ENCODE peak calls at places on chromosomes 2 and 18, in four cellular contexts. V, H, R and D are unnamed samples.

GRCh38 chr2:207777124-207777523 is 7.4 kb upstream of the FZD5 start:
- DNase-seq in V (no peak), H (no peak), R (no peak), D (no peak)

GRCh38 chr2:205696541-205697441 is 14.5 kb downstream of the NRP2 start:
- DNase-seq in V (no peak), H (no peak), R (no peak), D (no peak)

GRCh38 chr2:178845565-178846457 is 38.6 kb upstream of the TTN start:
- DNase-seq in V (no peak), H (no peak), R (no peak), D (no peak)

GRCh38 chr18:23171581-23172156 is 36.4 kb downstream of the CABLES1 start:
- DNase-seq in V (no peak), H (no peak), R (no peak), D (no peak)

GRCh38 chr2:216698895-216699294 is 3.5 kb upstream of the IGFBP5 start:
- DNase-seq in V (no peak), H (peak; percentile 48), R (no peak), D (peak; percentile 27)

GRCh38 chr2:109438146-109438545 is 175.6 kb downstream of the SEPTIN10 start:
- DNase-seq in V (no peak), H (no peak), R (no peak), D (no peak)

GRCh38 chr2:206115026-206115578 is 29.1 kb upstream of the INO80D start:
- DNase-seq in V (no peak), H (no peak), R (no peak), D (no peak)

GRCh38 chr2:231238694-231239093 is 40.3 kb downstream of the ARMC9 start:
- DNase-seq in V (no peak), H (no peak), R (no peak), D (no peak)

GRCh38 chr18:48543228-48543627 is 4.4 kb downstream of the CTIF start:
- DNase-seq in V (peak; percentile 10), H (no peak), R (no peak), D (no peak)

GRCh38 chr2:28360742-28361293 is 31.8 kb upstream of the FOSL2 start:
- DNase-seq in V (no peak), H (no peak), R (no peak), D (no peak)

GRCh38 chr2:10151462-10151861 is 28.9 kb downstream of the RRM2 start:
- DNase-seq in V (no peak), H (no peak), R (no peak), D (no peak)

GRCh38 chr2:145987797-145988196 is 1467.9 kb upstream of the ZEB2 start:
- DNase-seq in V (no peak), H (no peak), R (no peak), D (no peak)

GRCh38 chr2:50126845-50127244 is 905.1 kb downstream of the NRXN1 start:
- DNase-seq in V (no peak), H (no peak), R (no peak), D (no peak)

GRCh38 chr2:215548714-215549113 is 112.8 kb upstream of the FN1 start:
- DNase-seq in V (no peak), H (no peak), R (no peak), D (no peak)

GRCh38 chr2:47028171-47028570 is 112.6 kb upstream of the MCFD2 start:
- DNase-seq in V (no peak), H (no peak), R (no peak), D (no peak)

GRCh38 chr18:13254971-13255927 is 36.7 kb downstream of the LDLRAD4 start:
- DNase-seq in V (no peak), H (no peak), R (no peak), D (no peak)

GRCh38 chr2:215652432-215652831 is 216.6 kb upstream of the FN1 start:
- DNase-seq in V (no peak), H (no peak), R (no peak), D (no peak)

GRCh38 chr18:6055711-6056110 is 160.4 kb upstream of the TMEM200C start:
- DNase-seq in V (no peak), H (no peak), R (no peak), D (peak; percentile 43)

GRCh38 chr2:67574230-67574629 is 177.1 kb downstream of the ETAA1 start:
- DNase-seq in V (no peak), H (no peak), R (no peak), D (no peak)

GRCh38 chr2:170716851-170717598 is 1.9 kb downstream of the SP5 start:
- DNase-seq in V (peak; percentile 37), H (no peak), R (peak; percentile 69), D (no peak)

GRCh38 chr2:160293401-160293911 is 93.4 kb upstream of the ITGB6 start:
- DNase-seq in V (no peak), H (no peak), R (no peak), D (no peak)

GRCh38 chr18:36519358-36519757 is 221.8 kb downstream of the FHOD3 start:
- DNase-seq in V (no peak), H (no peak), R (no peak), D (no peak)

GRCh38 chr2:60958800-60959199 is 58.7 kb upstream of the PEX13 start:
- DNase-seq in V (no peak), H (no peak), R (no peak), D (no peak)

GRCh38 chr2:44707945-44708645 is 233.4 kb upstream of the SIX3 start:
- DNase-seq in V (no peak), H (no peak), R (no peak), D (no peak)

GRCh38 chr2:176680916-176681315 is 411.7 kb downstream of the MTX2 start:
- DNase-seq in V (no peak), H (no peak), R (no peak), D (no peak)

GRCh38 chr2:241358470-241358869 is 2.4 kb downstream of the FARP2 start:
- DNase-seq in V (no peak), H (no peak), R (no peak), D (no peak)

GRCh38 chr2:240465765-240466578 is 30.5 kb downstream of the GPC1 start:
- DNase-seq in V (peak; percentile 1), H (no peak), R (peak; percentile 67), D (no peak)

GRCh38 chr2:23757686-23758433 is 169.1 kb downstream of the ATAD2B start:
- DNase-seq in V (no peak), H (peak; percentile 48), R (no peak), D (peak; percentile 42)

GRCh38 chr2:143128681-143129580 is at the start of gene ARHGAP15:
- DNase-seq in V (peak; percentile 64), H (no peak), R (no peak), D (no peak)

GRCh38 chr2:529425-529824 is 147.8 kb downstream of the TMEM18 start:
- DNase-seq in V (no peak), H (peak; percentile 74), R (no peak), D (peak; percentile 5)

GRCh38 chr2:224517963-224518362 is 67.2 kb downstream of the CUL3 start:
- DNase-seq in V (no peak), H (no peak), R (no peak), D (no peak)

GRCh38 chr2:109108740-109109139 is 20.3 kb upstream of the SH3RF3 start:
- DNase-seq in V (no peak), H (no peak), R (no peak), D (no peak)

GRCh38 chr2:209260281-209260680 is 163.6 kb upstream of the MAP2 start:
- DNase-seq in V (no peak), H (no peak), R (no peak), D (no peak)

GRCh38 chr2:218077464-218078216 is 8.6 kb downstream of the RUFY4 start:
- DNase-seq in V (no peak), H (no peak), R (peak; percentile 24), D (no peak)

GRCh38 chr2:172427990-172428840 is 829 bp downstream of the ITGA6 start:
- DNase-seq in V (peak; percentile 66), H (no peak), R (peak; percentile 83), D (no peak)

GRCh38 chr2:241898681-241899270 is 29.2 kb downstream of the RTP5 start:
- DNase-seq in V (no peak), H (no peak), R (peak; percentile 73), D (no peak)

GRCh38 chr2:36489296-36489695 is 108.7 kb downstream of the FEZ2 start:
- DNase-seq in V (no peak), H (no peak), R (no peak), D (no peak)

GRCh38 chr2:32172870-32173269 is 7.2 kb downstream of the SLC30A6 start:
- DNase-seq in V (no peak), H (no peak), R (no peak), D (no peak)
- H3K36me3 ChIP-seq in V (peaks cover 5% of the 10 kb centered on the region), H (peaks cover 12% of the 10 kb centered on the region), R (no peaks in the 10 kb centered on the region), D (peaks cover 3% of the 10 kb centered on the region)

GRCh38 chr2:113390133-113390849 is 47.2 kb upstream of the ZNG1B start:
- DNase-seq in V (peak; percentile 45), H (peak; percentile 72), R (no peak), D (peak; percentile 81)
- H3K4me3 ChIP-seq in V (peak overlapping the region; percentile 47), H (no peak overlapping the region), R (no peak overlapping the region), D (no peak overlapping the region)

GRCh38 chr2:190679813-190680591 is 31.1 kb downstream of the NAB1 start:
- DNase-seq in V (peak; percentile 68), H (peak; percentile 16), R (peak; percentile 38), D (peak; percentile 24)
- H3K27ac ChIP-seq in V (no peak overlapping the region), H (no peak overlapping the region), R (no peak overlapping the region), D (no peak overlapping the region)

GRCh38 chr2:38744399-38744780 is 6.8 kb downstream of the SRSF7 start:
- DNase-seq in V (no peak), H (no peak), R (no peak), D (no peak)
- H3K36me3 ChIP-seq in V (peaks cover 58% of the 10 kb centered on the region), H (peaks cover 68% of the 10 kb centered on the region), R (no peaks in the 10 kb centered on the region), D (peaks cover 58% of the 10 kb centered on the region)

GRCh38 chr2:96903809-96904208 is 33.9 kb upstream of the SEMA4C start:
- DNase-seq in V (no peak), H (no peak), R (no peak), D (no peak)

GRCh38 chr2:96906719-96907404 is 37.0 kb upstream of the SEMA4C start:
- DNase-seq in V (no peak), H (no peak), R (no peak), D (no peak)

GRCh38 chr2:96909651-96910050 is 39.8 kb upstream of the SEMA4C start:
- DNase-seq in V (no peak), H (no peak), R (no peak), D (no peak)

GRCh38 chr2:96903318-96903717 is 33.4 kb upstream of the SEMA4C start:
- DNase-seq in V (no peak), H (no peak), R (no peak), D (no peak)

GRCh38 chr2:96907405-96908041 is 37.6 kb upstream of the SEMA4C start:
- DNase-seq in V (no peak), H (no peak), R (no peak), D (no peak)
- H3K4me3 ChIP-seq in V (no peak overlapping the region), H (no peak overlapping the region), R (no peak overlapping the region), D (no peak overlapping the region)

GRCh38 chr2:42878581-42878980 is 86.2 kb upstream of the HAAO start:
- DNase-seq in V (no peak), H (no peak), R (no peak), D (no peak)
- H3K27ac ChIP-seq in V (no peak overlapping the region), H (no peak overlapping the region), R (no peak overlapping the region), D (no peak overlapping the region)

GRCh38 chr2:134275058-134275862 is 21.4 kb downstream of the MGAT5 start:
- DNase-seq in V (no peak), H (no peak), R (no peak), D (no peak)
- H3K36me3 ChIP-seq in V (no peaks in the 10 kb centered on the region), H (no peaks in the 10 kb centered on the region), R (no peaks in the 10 kb centered on the region), D (no peaks in the 10 kb centered on the region)